ENCODE peak calls at places on chromosomes 1 and 21, in six cellular contexts. One of them, this sample, is unnamed. For H3K4me1 and H3K36me3, the result is how much of the 10 kb centered on the place peaks cover.

GRCh38 chr1:25567710-25568089 is 24.3 kb downstream of the LDLRAP1 start:
- DNase-seq in endodermal cell: no peak
- DNase-seq in mesendoderm: no peak
- DNase-seq in IMR-90: no peak
- DNase-seq in sigmoid colon: peak
- DNase-seq in heart left ventricle: no peak
- DNase-seq in this sample: peak

GRCh38 chr21:35644523-35644922 is 415.8 kb downstream of the SETD4 start:
- DNase-seq in endodermal cell: no peak
- DNase-seq in mesendoderm: no peak
- DNase-seq in IMR-90: no peak
- DNase-seq in sigmoid colon: no peak
- DNase-seq in heart left ventricle: no peak
- DNase-seq in this sample: no peak

GRCh38 chr1:110436635-110437034 is 14.3 kb upstream of the PROK1 start:
- DNase-seq in endodermal cell: peak
- DNase-seq in mesendoderm: peak
- DNase-seq in IMR-90: peak
- DNase-seq in sigmoid colon: no peak
- DNase-seq in heart left ventricle: no peak
- DNase-seq in this sample: no peak

GRCh38 chr1:1088801-1089680 is 14.9 kb upstream of the RNF223 start:
- DNase-seq in endodermal cell: no peak
- DNase-seq in mesendoderm: no peak
- DNase-seq in IMR-90: no peak
- DNase-seq in sigmoid colon: no peak
- DNase-seq in heart left ventricle: peak
- DNase-seq in this sample: no peak

GRCh38 chr1:64963466-64963865 is 2.9 kb downstream of the JAK1 start:
- DNase-seq in endodermal cell: no peak
- DNase-seq in mesendoderm: no peak
- DNase-seq in IMR-90: no peak
- DNase-seq in sigmoid colon: no peak
- DNase-seq in heart left ventricle: no peak
- DNase-seq in this sample: no peak

GRCh38 chr1:191176131-191176530 is 698.5 kb upstream of the BRINP3 start:
- DNase-seq in endodermal cell: no peak
- DNase-seq in mesendoderm: no peak
- DNase-seq in IMR-90: no peak
- DNase-seq in sigmoid colon: no peak
- DNase-seq in heart left ventricle: no peak
- DNase-seq in this sample: no peak

GRCh38 chr1:22018583-22019559 is 17.4 kb downstream of the CELA3A start:
- DNase-seq in endodermal cell: no peak
- DNase-seq in mesendoderm: no peak
- DNase-seq in IMR-90: peak
- DNase-seq in sigmoid colon: peak
- DNase-seq in heart left ventricle: peak
- DNase-seq in this sample: no peak

GRCh38 chr1:7296968-7297367 is 474.1 kb upstream of the VAMP3 start:
- DNase-seq in endodermal cell: no peak
- DNase-seq in mesendoderm: no peak
- DNase-seq in IMR-90: no peak
- DNase-seq in sigmoid colon: no peak
- DNase-seq in heart left ventricle: no peak
- DNase-seq in this sample: no peak

GRCh38 chr1:19035356-19036048 is 79.0 kb upstream of the IFFO2 start:
- DNase-seq in endodermal cell: peak
- DNase-seq in mesendoderm: no peak
- DNase-seq in IMR-90: no peak
- DNase-seq in sigmoid colon: no peak
- DNase-seq in heart left ventricle: no peak
- DNase-seq in this sample: no peak

GRCh38 chr1:201224671-201225400 is 34.2 kb downstream of the IGFN1 start:
- DNase-seq in endodermal cell: peak
- DNase-seq in mesendoderm: no peak
- DNase-seq in IMR-90: no peak
- DNase-seq in sigmoid colon: no peak
- DNase-seq in heart left ventricle: no peak
- DNase-seq in this sample: no peak

GRCh38 chr1:8625981-8626898 is 191.2 kb downstream of the RERE start:
- DNase-seq in endodermal cell: no peak
- DNase-seq in mesendoderm: peak
- DNase-seq in IMR-90: peak
- DNase-seq in sigmoid colon: no peak
- DNase-seq in heart left ventricle: no peak
- DNase-seq in this sample: no peak

GRCh38 chr1:214337536-214337935 is 56.6 kb downstream of the SMYD2 start:
- DNase-seq in endodermal cell: peak
- DNase-seq in mesendoderm: peak
- DNase-seq in IMR-90: peak
- DNase-seq in sigmoid colon: no peak
- DNase-seq in heart left ventricle: no peak
- DNase-seq in this sample: no peak

GRCh38 chr1:178501705-178502329 is 5.1 kb upstream of the CLEC20A start:
- DNase-seq in endodermal cell: peak
- DNase-seq in mesendoderm: peak
- DNase-seq in IMR-90: peak
- DNase-seq in sigmoid colon: peak
- DNase-seq in heart left ventricle: peak
- DNase-seq in this sample: peak

GRCh38 chr1:230877139-230877923 is 9.0 kb upstream of the C1orf198 start:
- DNase-seq in endodermal cell: no peak
- DNase-seq in mesendoderm: no peak
- DNase-seq in IMR-90: peak
- DNase-seq in sigmoid colon: no peak
- DNase-seq in heart left ventricle: no peak
- DNase-seq in this sample: no peak

GRCh38 chr1:53949023-53949611 is 3.0 kb downstream of the LRRC42 start:
- DNase-seq in endodermal cell: peak
- DNase-seq in mesendoderm: peak
- DNase-seq in IMR-90: peak
- DNase-seq in sigmoid colon: no peak
- DNase-seq in heart left ventricle: no peak
- DNase-seq in this sample: no peak

GRCh38 chr1:156892190-156893047 is 1.1 kb upstream of the PEAR1 start:
- DNase-seq in endodermal cell: peak
- DNase-seq in mesendoderm: peak
- DNase-seq in IMR-90: peak
- DNase-seq in sigmoid colon: peak
- DNase-seq in heart left ventricle: peak
- DNase-seq in this sample: peak

GRCh38 chr1:41330588-41331545 is 30.4 kb upstream of the FOXO6 start:
- DNase-seq in endodermal cell: peak
- DNase-seq in mesendoderm: peak
- DNase-seq in IMR-90: no peak
- DNase-seq in sigmoid colon: no peak
- DNase-seq in heart left ventricle: no peak
- DNase-seq in this sample: no peak

GRCh38 chr1:50023292-50024159 is at the start of gene AGBL4:
- DNase-seq in endodermal cell: peak
- DNase-seq in mesendoderm: peak
- DNase-seq in IMR-90: no peak
- DNase-seq in sigmoid colon: peak
- DNase-seq in heart left ventricle: peak
- DNase-seq in this sample: peak

DNA sequence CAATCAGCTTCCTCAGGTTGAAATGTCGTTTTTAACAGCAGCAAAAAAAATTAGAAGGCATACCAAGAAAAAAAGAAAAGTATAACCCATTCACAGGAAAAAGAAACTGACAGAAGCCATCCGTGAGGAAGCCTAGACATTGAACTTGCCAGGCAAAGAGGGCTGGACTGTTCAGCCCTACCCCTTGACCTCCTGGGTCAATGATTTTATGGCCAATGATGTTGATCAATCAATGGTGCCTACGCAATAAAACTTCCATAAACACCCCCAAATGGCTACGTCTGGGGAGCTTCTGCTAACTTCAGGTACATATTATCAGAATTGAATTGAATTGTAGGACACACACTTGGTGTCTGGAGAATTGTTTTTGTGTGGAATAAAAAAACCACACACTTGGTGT is 4.8 kb upstream of the PSEN2 start:
- DNase-seq in endodermal cell: no peak
- DNase-seq in mesendoderm: no peak
- DNase-seq in IMR-90: no peak
- DNase-seq in sigmoid colon: no peak
- DNase-seq in heart left ventricle: no peak
- DNase-seq in this sample: no peak
- H3K4me1 ChIP-seq in endodermal cell: under half
- H3K4me1 ChIP-seq in mesendoderm: under half
- H3K4me1 ChIP-seq in IMR-90: under half
- H3K4me1 ChIP-seq in sigmoid colon: under half
- H3K4me1 ChIP-seq in heart left ventricle: under half
- H3K4me1 ChIP-seq in this sample: under half

GRCh38 chr1:24450857-24451397 is 35.3 kb downstream of the NIPAL3 start:
- DNase-seq in endodermal cell: no peak
- DNase-seq in mesendoderm: no peak
- DNase-seq in IMR-90: no peak
- DNase-seq in sigmoid colon: no peak
- DNase-seq in heart left ventricle: no peak
- DNase-seq in this sample: no peak
- H3K36me3 ChIP-seq in endodermal cell: under half
- H3K36me3 ChIP-seq in mesendoderm: under half
- H3K36me3 ChIP-seq in IMR-90: under half
- H3K36me3 ChIP-seq in sigmoid colon: under half
- H3K36me3 ChIP-seq in heart left ventricle: under half
- H3K36me3 ChIP-seq in this sample: under half

GRCh38 chr1:89808429-89809117 is 12.3 kb upstream of the LRRC8D start:
- DNase-seq in endodermal cell: peak
- DNase-seq in mesendoderm: peak
- DNase-seq in IMR-90: peak
- DNase-seq in sigmoid colon: no peak
- DNase-seq in heart left ventricle: no peak
- DNase-seq in this sample: no peak
- H3K4me1 ChIP-seq in endodermal cell: under half
- H3K4me1 ChIP-seq in mesendoderm: under half
- H3K4me1 ChIP-seq in IMR-90: under half
- H3K4me1 ChIP-seq in sigmoid colon: under half
- H3K4me1 ChIP-seq in heart left ventricle: under half
- H3K4me1 ChIP-seq in this sample: under half

GRCh38 chr1:226722240-226722900 is 16.7 kb downstream of the ITPKB start:
- DNase-seq in endodermal cell: peak
- DNase-seq in mesendoderm: no peak
- DNase-seq in IMR-90: no peak
- DNase-seq in sigmoid colon: no peak
- DNase-seq in heart left ventricle: no peak
- DNase-seq in this sample: no peak

GRCh38 chr1:226725870-226726212 is 13.2 kb downstream of the ITPKB start:
- DNase-seq in endodermal cell: no peak
- DNase-seq in mesendoderm: no peak
- DNase-seq in IMR-90: no peak
- DNase-seq in sigmoid colon: no peak
- DNase-seq in heart left ventricle: no peak
- DNase-seq in this sample: no peak

GRCh38 chr1:226723640-226724532 is 15.2 kb downstream of the ITPKB start:
- DNase-seq in endodermal cell: peak
- DNase-seq in mesendoderm: peak
- DNase-seq in IMR-90: peak
- DNase-seq in sigmoid colon: peak
- DNase-seq in heart left ventricle: peak
- DNase-seq in this sample: no peak

GRCh38 chr1:226719596-226720386 is 19.3 kb downstream of the ITPKB start:
- DNase-seq in endodermal cell: peak
- DNase-seq in mesendoderm: no peak
- DNase-seq in IMR-90: no peak
- DNase-seq in sigmoid colon: no peak
- DNase-seq in heart left ventricle: no peak
- DNase-seq in this sample: no peak

DNA sequence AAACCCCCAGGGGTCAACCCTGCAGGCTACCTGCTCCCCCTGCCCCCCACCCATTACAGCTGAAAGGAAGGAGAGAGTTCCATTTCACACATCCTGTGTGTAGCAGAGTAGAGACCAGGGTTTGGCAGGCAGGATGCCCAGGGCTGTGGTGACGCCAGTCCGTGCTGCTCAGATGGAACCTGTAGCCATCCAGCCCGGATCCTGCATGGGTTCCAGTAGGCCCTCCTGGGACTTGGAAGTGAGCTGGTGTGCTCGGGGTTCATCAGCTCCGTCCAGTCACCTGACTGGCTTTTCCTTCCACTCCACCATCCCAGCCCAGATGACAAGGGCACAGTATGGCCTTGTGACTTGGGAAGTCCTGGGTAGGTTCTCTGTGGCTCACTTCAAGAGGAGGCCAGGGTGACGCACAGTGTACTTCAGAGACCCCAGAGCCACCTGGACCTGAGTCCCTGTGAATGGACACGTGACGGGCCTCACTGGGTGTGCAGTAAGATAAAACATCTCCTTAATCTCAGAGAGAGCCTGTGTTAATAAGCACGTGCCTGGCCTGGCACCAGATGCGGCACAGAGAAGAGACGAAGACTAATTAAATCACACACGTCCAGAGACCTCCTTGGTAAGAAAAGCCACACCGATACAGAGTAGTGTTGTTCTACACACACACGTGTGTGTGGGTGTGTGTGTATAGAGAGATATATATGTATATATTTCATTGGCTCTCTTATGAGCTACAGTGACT is 16.0 kb downstream of the ITPKB start:
- DNase-seq in endodermal cell: peak
- DNase-seq in mesendoderm: no peak
- DNase-seq in IMR-90: no peak
- DNase-seq in sigmoid colon: no peak
- DNase-seq in heart left ventricle: no peak
- DNase-seq in this sample: no peak
- H3K36me3 ChIP-seq in endodermal cell: under half
- H3K36me3 ChIP-seq in mesendoderm: under half
- H3K36me3 ChIP-seq in IMR-90: under half
- H3K36me3 ChIP-seq in sigmoid colon: under half
- H3K36me3 ChIP-seq in heart left ventricle: under half
- H3K36me3 ChIP-seq in this sample: under half

GRCh38 chr1:246413430-246413829 is 93.6 kb downstream of the SMYD3 start:
- DNase-seq in endodermal cell: no peak
- DNase-seq in mesendoderm: peak
- DNase-seq in IMR-90: no peak
- DNase-seq in sigmoid colon: no peak
- DNase-seq in heart left ventricle: no peak
- DNase-seq in this sample: no peak
- H3K4me1 ChIP-seq in endodermal cell: under half
- H3K4me1 ChIP-seq in mesendoderm: under half
- H3K4me1 ChIP-seq in IMR-90: under half
- H3K4me1 ChIP-seq in sigmoid colon: under half
- H3K4me1 ChIP-seq in heart left ventricle: under half
- H3K4me1 ChIP-seq in this sample: under half

DNA sequence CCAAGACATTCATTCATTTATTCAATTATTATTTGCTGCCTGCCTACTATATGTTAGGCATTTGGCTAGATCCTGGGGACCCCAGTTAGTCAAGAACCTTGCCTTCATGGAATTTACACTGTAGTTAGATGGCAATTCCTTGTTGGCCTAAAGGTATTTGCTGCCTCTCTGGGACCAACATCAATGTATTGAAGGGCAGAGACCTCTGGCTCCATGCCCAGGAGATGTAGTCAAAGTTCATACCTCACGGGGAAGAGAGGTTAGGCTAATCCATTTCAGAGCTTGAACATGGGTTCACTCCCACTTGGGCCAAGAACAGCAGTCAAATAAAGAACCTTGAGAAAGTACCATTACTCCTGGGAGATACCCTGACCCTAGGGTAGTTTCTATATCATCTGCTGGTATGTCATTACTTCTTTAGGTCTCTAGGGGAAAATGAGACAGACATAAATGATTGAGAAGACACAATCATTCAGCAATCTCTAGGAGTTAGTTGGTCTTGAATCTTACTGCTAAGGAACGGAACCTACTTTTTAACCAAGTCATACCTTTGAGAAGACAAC is 32.0 kb downstream of the SORT1 start:
- DNase-seq in endodermal cell: no peak
- DNase-seq in mesendoderm: no peak
- DNase-seq in IMR-90: no peak
- DNase-seq in sigmoid colon: no peak
- DNase-seq in heart left ventricle: no peak
- DNase-seq in this sample: peak
- H3K36me3 ChIP-seq in endodermal cell: under half
- H3K36me3 ChIP-seq in mesendoderm: under half
- H3K36me3 ChIP-seq in IMR-90: under half
- H3K36me3 ChIP-seq in sigmoid colon: under half
- H3K36me3 ChIP-seq in heart left ventricle: under half
- H3K36me3 ChIP-seq in this sample: under half

This sample was measured in mucosa of descending colon.